ENCODE peak calls at places on chromosomes 11 and 22, in seven cellular contexts. One of them, this sample, is unnamed.

GRCh38 chr22:37745548-37746365 is 48.9 kb downstream of the TRIOBP start:
- DNase-seq in fibroblast of the aortic adventitia: peak; percentile 80
- DNase-seq in activated CD4-positive, alpha-beta T cell treated with anti-CD3 and anti-CD28 coated beads for 36 hours: peak; percentile 95
- DNase-seq in Kasumi-1: peak; percentile 81
- DNase-seq in C1 segment of cervical spinal cord: peak; percentile 75
- DNase-seq in stimulated activated CD4-positive, alpha-beta T cell treated with anti-CD3 and anti-CD28 coated beads, Interleukin-2, amount 100 ng/mL, for 48 hours: peak; percentile 89
- DNase-seq in effector memory CD4-positive, alpha-beta T cell: peak; percentile 79
- DNase-seq in this sample: peak; percentile 76

GRCh38 chr11:60985991-60986915 is 14.8 kb downstream of the CD6 start:
- DNase-seq in activated CD4-positive, alpha-beta T cell treated with anti-CD3 and anti-CD28 coated beads for 36 hours: peak; percentile 97
- DNase-seq in Kasumi-1: no peak
- DNase-seq in C1 segment of cervical spinal cord: no peak
- DNase-seq in effector memory CD4-positive, alpha-beta T cell: peak; percentile 95
- DNase-seq in fibroblast of the aortic adventitia: peak; percentile 33
- DNase-seq in stimulated activated CD4-positive, alpha-beta T cell treated with anti-CD3 and anti-CD28 coated beads, Interleukin-2, amount 100 ng/mL, for 48 hours: peak; percentile 79
- DNase-seq in this sample: peak; percentile 50

GRCh38 chr22:41525450-41526225 is 18.6 kb downstream of the POLR3H start:
- DNase-seq in C1 segment of cervical spinal cord: no peak
- DNase-seq in stimulated activated CD4-positive, alpha-beta T cell treated with anti-CD3 and anti-CD28 coated beads, Interleukin-2, amount 100 ng/mL, for 48 hours: no peak
- DNase-seq in effector memory CD4-positive, alpha-beta T cell: no peak
- DNase-seq in activated CD4-positive, alpha-beta T cell treated with anti-CD3 and anti-CD28 coated beads for 36 hours: no peak
- DNase-seq in Kasumi-1: no peak
- DNase-seq in fibroblast of the aortic adventitia: no peak
- DNase-seq in this sample: no peak

GRCh38 chr22:36395922-36396321 is 8.2 kb upstream of the MYH9 start:
- DNase-seq in effector memory CD4-positive, alpha-beta T cell: no peak
- DNase-seq in Kasumi-1: no peak
- DNase-seq in activated CD4-positive, alpha-beta T cell treated with anti-CD3 and anti-CD28 coated beads for 36 hours: no peak
- DNase-seq in C1 segment of cervical spinal cord: no peak
- DNase-seq in fibroblast of the aortic adventitia: peak; percentile 83
- DNase-seq in stimulated activated CD4-positive, alpha-beta T cell treated with anti-CD3 and anti-CD28 coated beads, Interleukin-2, amount 100 ng/mL, for 48 hours: no peak
- DNase-seq in this sample: peak; percentile 93

GRCh38 chr11:130315354-130315970 is 745 bp upstream of the ZBTB44 start:
- DNase-seq in C1 segment of cervical spinal cord: no peak
- DNase-seq in fibroblast of the aortic adventitia: no peak
- DNase-seq in stimulated activated CD4-positive, alpha-beta T cell treated with anti-CD3 and anti-CD28 coated beads, Interleukin-2, amount 100 ng/mL, for 48 hours: peak; percentile 23
- DNase-seq in Kasumi-1: peak; percentile 48
- DNase-seq in effector memory CD4-positive, alpha-beta T cell: peak; percentile 23
- DNase-seq in activated CD4-positive, alpha-beta T cell treated with anti-CD3 and anti-CD28 coated beads for 36 hours: peak; percentile 72
- DNase-seq in this sample: no peak

GRCh38 chr22:32327066-32327465 is 30.6 kb upstream of the RFPL3 start:
- DNase-seq in effector memory CD4-positive, alpha-beta T cell: no peak
- DNase-seq in fibroblast of the aortic adventitia: no peak
- DNase-seq in Kasumi-1: no peak
- DNase-seq in stimulated activated CD4-positive, alpha-beta T cell treated with anti-CD3 and anti-CD28 coated beads, Interleukin-2, amount 100 ng/mL, for 48 hours: no peak
- DNase-seq in activated CD4-positive, alpha-beta T cell treated with anti-CD3 and anti-CD28 coated beads for 36 hours: no peak
- DNase-seq in C1 segment of cervical spinal cord: no peak
- DNase-seq in this sample: peak; percentile 2

GRCh38 chr11:68146010-68146540 is 24.9 kb upstream of the CHKA start:
- DNase-seq in Kasumi-1: no peak
- DNase-seq in effector memory CD4-positive, alpha-beta T cell: no peak
- DNase-seq in activated CD4-positive, alpha-beta T cell treated with anti-CD3 and anti-CD28 coated beads for 36 hours: no peak
- DNase-seq in C1 segment of cervical spinal cord: no peak
- DNase-seq in fibroblast of the aortic adventitia: no peak
- DNase-seq in stimulated activated CD4-positive, alpha-beta T cell treated with anti-CD3 and anti-CD28 coated beads, Interleukin-2, amount 100 ng/mL, for 48 hours: no peak
- DNase-seq in this sample: no peak

GRCh38 chr11:64358536-64358906 is 441 bp upstream of the RPS6KA4 start:
- DNase-seq in fibroblast of the aortic adventitia: no peak
- DNase-seq in C1 segment of cervical spinal cord: no peak
- DNase-seq in Kasumi-1: no peak
- DNase-seq in effector memory CD4-positive, alpha-beta T cell: no peak
- DNase-seq in activated CD4-positive, alpha-beta T cell treated with anti-CD3 and anti-CD28 coated beads for 36 hours: no peak
- DNase-seq in stimulated activated CD4-positive, alpha-beta T cell treated with anti-CD3 and anti-CD28 coated beads, Interleukin-2, amount 100 ng/mL, for 48 hours: no peak
- DNase-seq in this sample: no peak

GRCh38 chr11:73152086-73152853 is 10.2 kb upstream of the FCHSD2 start:
- DNase-seq in effector memory CD4-positive, alpha-beta T cell: no peak
- DNase-seq in C1 segment of cervical spinal cord: no peak
- DNase-seq in activated CD4-positive, alpha-beta T cell treated with anti-CD3 and anti-CD28 coated beads for 36 hours: peak; percentile 19
- DNase-seq in stimulated activated CD4-positive, alpha-beta T cell treated with anti-CD3 and anti-CD28 coated beads, Interleukin-2, amount 100 ng/mL, for 48 hours: no peak
- DNase-seq in Kasumi-1: no peak
- DNase-seq in fibroblast of the aortic adventitia: no peak
- DNase-seq in this sample: no peak

GRCh38 chr11:94032066-94032465 is 10.9 kb downstream of the HEPHL1 start:
- DNase-seq in effector memory CD4-positive, alpha-beta T cell: no peak
- DNase-seq in fibroblast of the aortic adventitia: no peak
- DNase-seq in Kasumi-1: no peak
- DNase-seq in stimulated activated CD4-positive, alpha-beta T cell treated with anti-CD3 and anti-CD28 coated beads, Interleukin-2, amount 100 ng/mL, for 48 hours: no peak
- DNase-seq in activated CD4-positive, alpha-beta T cell treated with anti-CD3 and anti-CD28 coated beads for 36 hours: no peak
- DNase-seq in C1 segment of cervical spinal cord: no peak
- DNase-seq in this sample: no peak

GRCh38 chr11:35619754-35620640 is 1.7 kb downstream of the FJX1 start:
- DNase-seq in fibroblast of the aortic adventitia: no peak
- DNase-seq in Kasumi-1: peak; percentile 65
- DNase-seq in effector memory CD4-positive, alpha-beta T cell: no peak
- DNase-seq in stimulated activated CD4-positive, alpha-beta T cell treated with anti-CD3 and anti-CD28 coated beads, Interleukin-2, amount 100 ng/mL, for 48 hours: peak; percentile 1
- DNase-seq in C1 segment of cervical spinal cord: peak; percentile 12
- DNase-seq in activated CD4-positive, alpha-beta T cell treated with anti-CD3 and anti-CD28 coated beads for 36 hours: peak; percentile 12
- DNase-seq in this sample: no peak

GRCh38 chr22:39502789-39503464 is 837 bp downstream of the MIEF1 start:
- DNase-seq in C1 segment of cervical spinal cord: no peak
- DNase-seq in activated CD4-positive, alpha-beta T cell treated with anti-CD3 and anti-CD28 coated beads for 36 hours: no peak
- DNase-seq in Kasumi-1: peak; percentile 16
- DNase-seq in fibroblast of the aortic adventitia: no peak
- DNase-seq in effector memory CD4-positive, alpha-beta T cell: no peak
- DNase-seq in stimulated activated CD4-positive, alpha-beta T cell treated with anti-CD3 and anti-CD28 coated beads, Interleukin-2, amount 100 ng/mL, for 48 hours: no peak
- DNase-seq in this sample: no peak

GRCh38 chr11:35334385-35335090 is 84.8 kb downstream of the SLC1A2 start:
- DNase-seq in effector memory CD4-positive, alpha-beta T cell: peak; percentile 6
- DNase-seq in fibroblast of the aortic adventitia: no peak
- DNase-seq in C1 segment of cervical spinal cord: no peak
- DNase-seq in Kasumi-1: no peak
- DNase-seq in activated CD4-positive, alpha-beta T cell treated with anti-CD3 and anti-CD28 coated beads for 36 hours: no peak
- DNase-seq in stimulated activated CD4-positive, alpha-beta T cell treated with anti-CD3 and anti-CD28 coated beads, Interleukin-2, amount 100 ng/mL, for 48 hours: no peak
- DNase-seq in this sample: no peak

GRCh38 chr11:100009728-100010127 is 677.4 kb upstream of the ARHGAP42 start:
- DNase-seq in Kasumi-1: no peak
- DNase-seq in fibroblast of the aortic adventitia: no peak
- DNase-seq in C1 segment of cervical spinal cord: no peak
- DNase-seq in stimulated activated CD4-positive, alpha-beta T cell treated with anti-CD3 and anti-CD28 coated beads, Interleukin-2, amount 100 ng/mL, for 48 hours: no peak
- DNase-seq in activated CD4-positive, alpha-beta T cell treated with anti-CD3 and anti-CD28 coated beads for 36 hours: no peak
- DNase-seq in effector memory CD4-positive, alpha-beta T cell: no peak
- DNase-seq in this sample: no peak

GRCh38 chr22:42436402-42436801 is 4.2 kb upstream of the NFAM1 start:
- DNase-seq in effector memory CD4-positive, alpha-beta T cell: no peak
- DNase-seq in Kasumi-1: peak; percentile 15
- DNase-seq in activated CD4-positive, alpha-beta T cell treated with anti-CD3 and anti-CD28 coated beads for 36 hours: no peak
- DNase-seq in fibroblast of the aortic adventitia: no peak
- DNase-seq in stimulated activated CD4-positive, alpha-beta T cell treated with anti-CD3 and anti-CD28 coated beads, Interleukin-2, amount 100 ng/mL, for 48 hours: no peak
- DNase-seq in C1 segment of cervical spinal cord: no peak
- DNase-seq in this sample: no peak

GRCh38 chr11:12122083-12122482 is 11.7 kb downstream of the MICAL2 start:
- DNase-seq in Kasumi-1: peak; percentile 9
- DNase-seq in fibroblast of the aortic adventitia: no peak
- DNase-seq in C1 segment of cervical spinal cord: no peak
- DNase-seq in effector memory CD4-positive, alpha-beta T cell: no peak
- DNase-seq in stimulated activated CD4-positive, alpha-beta T cell treated with anti-CD3 and anti-CD28 coated beads, Interleukin-2, amount 100 ng/mL, for 48 hours: no peak
- DNase-seq in activated CD4-positive, alpha-beta T cell treated with anti-CD3 and anti-CD28 coated beads for 36 hours: no peak
- DNase-seq in this sample: no peak

GRCh38 chr11:103091024-103091423 is 936 bp downstream of the DCUN1D5 start:
- DNase-seq in activated CD4-positive, alpha-beta T cell treated with anti-CD3 and anti-CD28 coated beads for 36 hours: peak; percentile 14
- DNase-seq in stimulated activated CD4-positive, alpha-beta T cell treated with anti-CD3 and anti-CD28 coated beads, Interleukin-2, amount 100 ng/mL, for 48 hours: no peak
- DNase-seq in effector memory CD4-positive, alpha-beta T cell: no peak
- DNase-seq in fibroblast of the aortic adventitia: peak; percentile 23
- DNase-seq in C1 segment of cervical spinal cord: no peak
- DNase-seq in Kasumi-1: peak; percentile 63
- DNase-seq in this sample: no peak

GRCh38 chr11:64276653-64277431 is 7.6 kb downstream of the BAD start:
- DNase-seq in stimulated activated CD4-positive, alpha-beta T cell treated with anti-CD3 and anti-CD28 coated beads, Interleukin-2, amount 100 ng/mL, for 48 hours: no peak
- DNase-seq in activated CD4-positive, alpha-beta T cell treated with anti-CD3 and anti-CD28 coated beads for 36 hours: no peak
- DNase-seq in effector memory CD4-positive, alpha-beta T cell: no peak
- DNase-seq in Kasumi-1: no peak
- DNase-seq in fibroblast of the aortic adventitia: no peak
- DNase-seq in C1 segment of cervical spinal cord: no peak
- DNase-seq in this sample: peak; percentile 47

GRCh38 chr11:126631399-126631798 is 275.9 kb downstream of the ST3GAL4 start:
- DNase-seq in C1 segment of cervical spinal cord: no peak
- DNase-seq in stimulated activated CD4-positive, alpha-beta T cell treated with anti-CD3 and anti-CD28 coated beads, Interleukin-2, amount 100 ng/mL, for 48 hours: no peak
- DNase-seq in fibroblast of the aortic adventitia: no peak
- DNase-seq in effector memory CD4-positive, alpha-beta T cell: no peak
- DNase-seq in activated CD4-positive, alpha-beta T cell treated with anti-CD3 and anti-CD28 coated beads for 36 hours: no peak
- DNase-seq in Kasumi-1: no peak
- DNase-seq in this sample: no peak

GRCh38 chr22:31212783-31213626 is 907 bp downstream of the LIMK2 start:
- DNase-seq in C1 segment of cervical spinal cord: no peak
- DNase-seq in activated CD4-positive, alpha-beta T cell treated with anti-CD3 and anti-CD28 coated beads for 36 hours: no peak
- DNase-seq in fibroblast of the aortic adventitia: no peak
- DNase-seq in Kasumi-1: no peak
- DNase-seq in effector memory CD4-positive, alpha-beta T cell: no peak
- DNase-seq in stimulated activated CD4-positive, alpha-beta T cell treated with anti-CD3 and anti-CD28 coated beads, Interleukin-2, amount 100 ng/mL, for 48 hours: peak; percentile 11
- DNase-seq in this sample: no peak

GRCh38 chr22:29798318-29798717 is 31.1 kb downstream of the UQCR10 start:
- DNase-seq in C1 segment of cervical spinal cord: no peak
- DNase-seq in fibroblast of the aortic adventitia: no peak
- DNase-seq in activated CD4-positive, alpha-beta T cell treated with anti-CD3 and anti-CD28 coated beads for 36 hours: no peak
- DNase-seq in Kasumi-1: peak; percentile 18
- DNase-seq in stimulated activated CD4-positive, alpha-beta T cell treated with anti-CD3 and anti-CD28 coated beads, Interleukin-2, amount 100 ng/mL, for 48 hours: no peak
- DNase-seq in effector memory CD4-positive, alpha-beta T cell: no peak
- DNase-seq in this sample: no peak